ENCODE peak calls at places on chromosomes 11 and 22, in five cellular contexts. A, Q, V, R and N are unnamed samples.

GRCh38 chr11:808427-809286 is 1.1 kb upstream of the RPLP2 start:
- DNase-seq in A (no peak), Q (no peak), V (no peak), R (no peak), N (no peak)

GRCh38 chr22:49188091-49188490 is 639.6 kb downstream of the BRD1 start:
- DNase-seq in A (no peak), Q (no peak), V (no peak), R (no peak), N (no peak)

GRCh38 chr22:45503071-45503815 is 560 bp downstream of the FBLN1 start:
- DNase-seq in A (no peak), Q (no peak), V (no peak), R (no peak), N (no peak)

GRCh38 chr11:84289381-84289906 is 1003.3 kb upstream of the CCDC90B start:
- DNase-seq in A (no peak), Q (peak), V (no peak), R (no peak), N (no peak)

GRCh38 chr22:25475554-25476022 is 88.9 kb upstream of the GRK3 start:
- DNase-seq in A (no peak), Q (peak), V (no peak), R (no peak), N (peak)

GRCh38 chr22:32050678-32051515 is 7.8 kb downstream of the SLC5A1 start:
- DNase-seq in A (no peak), Q (peak), V (peak), R (no peak), N (no peak)

GRCh38 chr11:112844530-112844929 is 116.7 kb upstream of the NCAM1 start:
- DNase-seq in A (no peak), Q (no peak), V (no peak), R (no peak), N (no peak)

GRCh38 chr11:61733120-61733978 is 19.1 kb upstream of the MYRF start:
- DNase-seq in A (peak), Q (peak), V (peak), R (peak), N (peak)

GRCh38 chr11:132872223-132872622 is 660.1 kb downstream of the OPCML start:
- DNase-seq in A (no peak), Q (no peak), V (no peak), R (no peak), N (no peak)

GRCh38 chr22:24791362-24791761 is 14.6 kb upstream of the SGSM1 start:
- DNase-seq in A (no peak), Q (no peak), V (no peak), R (no peak), N (no peak)

GRCh38 chr11:101862410-101863233 is 52.2 kb upstream of the CEP126 start:
- DNase-seq in A (no peak), Q (peak), V (no peak), R (no peak), N (peak)

GRCh38 chr11:128451651-128452470 is 135.5 kb downstream of the ETS1 start:
- DNase-seq in A (peak), Q (no peak), V (no peak), R (peak), N (no peak)

GRCh38 chr22:31474743-31475142 is 14.9 kb downstream of the EIF4ENIF1 start:
- DNase-seq in A (no peak), Q (peak), V (no peak), R (no peak), N (no peak)

GRCh38 chr11:7416080-7416479 is 69.2 kb upstream of the OLFML1 start:
- DNase-seq in A (no peak), Q (no peak), V (no peak), R (no peak), N (no peak)

GRCh38 chr11:123318623-123319022 is 111.4 kb upstream of the GRAMD1B start:
- DNase-seq in A (no peak), Q (no peak), V (no peak), R (no peak), N (no peak)

GRCh38 chr11:72233773-72234513 is 9.4 kb downstream of the INPPL1 start:
- DNase-seq in A (no peak), Q (no peak), V (no peak), R (peak), N (no peak)

GRCh38 chr11:34473603-34474169 is 35.0 kb downstream of the CAT start:
- DNase-seq in A (no peak), Q (no peak), V (no peak), R (no peak), N (no peak)

GRCh38 chr11:111688028-111688427 is 78.2 kb downstream of the PPP2R1B start:
- DNase-seq in A (no peak), Q (no peak), V (no peak), R (no peak), N (no peak)

GRCh38 chr11:62560566-62561103 is 13.1 kb downstream of the EEF1G start:
- DNase-seq in A (peak), Q (peak), V (peak), R (peak), N (peak)